ENCODE peak calls at places on chromosomes 13 and 19, in nine cellular contexts. U, Z, V, D, R, J, L, X and Y are unnamed samples.

GRCh38 chr19:41395355-41395754 is 1.8 kb downstream of the EXOSC5 start:
- DNase-seq in V (no peak), L (no peak), U (no peak), R (no peak), Z (no peak), X (no peak), D (no peak), J (no peak), Y (no peak)

GRCh38 chr13:90700340-90700739 is 647.1 kb upstream of the MIR17HG start:
- DNase-seq in R (no peak), V (no peak), D (no peak), Z (no peak), J (no peak), U (no peak), L (no peak), X (no peak), Y (no peak)

GRCh38 chr13:72643339-72643989 is 84.0 kb downstream of the MZT1 start:
- DNase-seq in D (peak), X (peak), Z (no peak), J (no peak), R (no peak), V (peak), U (peak), L (no peak), Y (peak)

GRCh38 chr13:67506407-67506806 is 276.3 kb upstream of the PCDH9 start:
- DNase-seq in V (no peak), D (no peak), X (no peak), R (no peak), J (no peak), Z (no peak), L (no peak), U (no peak), Y (no peak)

GRCh38 chr19:13872695-13873389 is 4.1 kb upstream of the NANOS3 start:
- DNase-seq in J (no peak), L (no peak), R (no peak), D (no peak), Z (no peak), U (no peak), X (no peak), V (peak), Y (no peak)

GRCh38 chr19:32448026-32448425 is 42.5 kb downstream of the DPY19L3 start:
- DNase-seq in X (no peak), V (no peak), J (no peak), R (no peak), Z (no peak), D (no peak), L (no peak), U (no peak), Y (no peak)

GRCh38 chr19:5542665-5543064 is 25.1 kb downstream of the TINCR start:
- DNase-seq in D (no peak), X (no peak), Z (no peak), R (no peak), V (no peak), L (no peak), J (no peak), U (no peak), Y (peak)

GRCh38 chr19:51365211-51366049 is 758 bp downstream of the ETFB start:
- DNase-seq in V (peak), U (peak), J (no peak), Z (no peak), R (no peak), D (peak), X (peak), L (peak), Y (peak)

GRCh38 chr19:5246554-5247155 is 94.0 kb downstream of the PTPRS start:
- DNase-seq in D (no peak), X (no peak), J (no peak), V (no peak), U (no peak), L (no peak), R (no peak), Z (no peak), Y (no peak)

GRCh38 chr19:4669723-4670480 is at the start of gene MYDGF:
- DNase-seq in V (peak), L (peak), D (peak), R (peak), X (peak), Z (no peak), J (peak), U (peak), Y (peak)

GRCh38 chr19:52224211-52224610 is 34.4 kb downstream of the PPP2R1A start:
- DNase-seq in J (no peak), U (no peak), Z (no peak), L (no peak), D (no peak), R (no peak), X (no peak), V (no peak), Y (no peak)

GRCh38 chr13:83935566-83935965 is 53.3 kb upstream of the SLITRK1 start:
- DNase-seq in V (no peak), U (no peak), J (no peak), L (no peak), D (no peak), X (no peak), Z (no peak), R (no peak), Y (no peak)